ENCODE peak calls at places on chromosomes 11 and 22, in six cellular contexts. W is neuronal stem cell; G is heart right ventricle; M is effector memory CD8-positive, alpha-beta T cell; C is RWPE1; A is kidney. J is an unnamed sample.

GRCh38 chr11:61482513-61482912 is 26.0 kb upstream of the LRRC10B start:
- DNase-seq in W (no peak), G (no peak), M (no peak), C (no peak), A (no peak), J (no peak)

GRCh38 chr11:1113405-1114201 is 38.9 kb downstream of the MUC2 start:
- DNase-seq in W (no peak), G (no peak), M (no peak), C (no peak), A (peak), J (no peak)

GRCh38 chr11:29173660-29174062 is 843.2 kb downstream of the KCNA4 start:
- DNase-seq in W (no peak), G (no peak), M (no peak), C (peak), A (no peak), J (no peak)

GRCh38 chr11:132586801-132587200 is 945.5 kb downstream of the OPCML start:
- DNase-seq in W (no peak), G (no peak), M (no peak), C (no peak), A (no peak), J (no peak)

GRCh38 chr22:19759459-19759993 is 1.1 kb upstream of the TBX1 start:
- DNase-seq in W (no peak), G (no peak), M (no peak), C (no peak), A (no peak), J (no peak)

GRCh38 chr22:18031670-18032454 is 7.5 kb upstream of the MICAL3 start:
- DNase-seq in W (no peak), G (no peak), M (no peak), C (peak), A (peak), J (no peak)

GRCh38 chr11:95293116-95293515 is 62.1 kb upstream of the SESN3 start:
- DNase-seq in W (no peak), G (no peak), M (no peak), C (no peak), A (no peak), J (no peak)

GRCh38 chr11:14386895-14387480 is 28.0 kb upstream of the RRAS2 start:
- DNase-seq in W (peak), G (peak), M (no peak), C (no peak), A (no peak), J (no peak)

GRCh38 chr11:128453444-128454336 is 133.7 kb downstream of the ETS1 start:
- DNase-seq in W (no peak), G (peak), M (no peak), C (peak), A (peak), J (no peak)

GRCh38 chr11:127470485-127470884 is 469.9 kb upstream of the KIRREL3 start:
- DNase-seq in W (no peak), G (no peak), M (no peak), C (no peak), A (no peak), J (no peak)

GRCh38 chr22:41442240-41442792 is 4.3 kb downstream of the TOB2 start:
- DNase-seq in W (no peak), G (no peak), M (no peak), C (no peak), A (no peak), J (no peak)

GRCh38 chr11:120562806-120563425 is 51.4 kb downstream of the GRIK4 start:
- DNase-seq in W (no peak), G (peak), M (no peak), C (no peak), A (peak), J (no peak)

GRCh38 chr11:93741882-93742226 is 382 bp downstream of the C11orf54 start:
- DNase-seq in W (no peak), G (peak), M (no peak), C (peak), A (no peak), J (no peak)

GRCh38 chr11:114296190-114296978 is at the start of gene NNMT:
- DNase-seq in W (no peak), G (peak), M (no peak), C (peak), A (peak), J (no peak)

GRCh38 chr22:19056951-19057401 is 65.2 kb downstream of the DGCR2 start:
- DNase-seq in W (no peak), G (no peak), M (no peak), C (no peak), A (peak), J (no peak)

GRCh38 chr11:10770626-10771254 is 19.7 kb downstream of the CTR9 start:
- DNase-seq in W (peak), G (peak), M (no peak), C (peak), A (no peak), J (peak)

GRCh38 chr11:30585892-30586250 is 282 bp downstream of the MPPED2 start:
- DNase-seq in W (no peak), G (peak), M (no peak), C (no peak), A (peak), J (no peak)

GRCh38 chr11:73194593-73194992 is 23.5 kb upstream of the P2RY2 start:
- DNase-seq in W (no peak), G (no peak), M (no peak), C (peak), A (peak), J (peak)

GRCh38 chr22:19121631-19122142 is 525 bp downstream of the DGCR2 start:
- DNase-seq in W (peak), G (peak), M (peak), C (peak), A (peak), J (peak)

GRCh38 chr11:94516725-94517124 is 4.5 kb downstream of the C11orf97 start:
- DNase-seq in W (no peak), G (no peak), M (no peak), C (no peak), A (no peak), J (no peak)

GRCh38 chr11:88552377-88553029 is 215.0 kb upstream of the CTSC start:
- DNase-seq in W (peak), G (no peak), M (peak), C (peak), A (no peak), J (no peak)

GRCh38 chr11:130295657-130296056 is 19.1 kb downstream of the ZBTB44 start:
- DNase-seq in W (no peak), G (no peak), M (no peak), C (no peak), A (no peak), J (no peak)

GRCh38 chr22:38820021-38820420 is 23.8 kb downstream of the NPTXR start:
- DNase-seq in W (no peak), G (no peak), M (no peak), C (no peak), A (peak), J (no peak)

GRCh38 chr11:32838505-32839274 is 9.0 kb downstream of the PRRG4 start:
- DNase-seq in W (no peak), G (no peak), M (no peak), C (peak), A (no peak), J (no peak)

GRCh38 chr11:35005156-35005780 is 88.8 kb downstream of the PDHX start:
- DNase-seq in W (no peak), G (no peak), M (no peak), C (no peak), A (no peak), J (no peak)

GRCh38 chr22:42754658-42755057 is 34.0 kb upstream of the A4GALT start:
- DNase-seq in W (no peak), G (no peak), M (no peak), C (no peak), A (no peak), J (no peak)

J was measured in upper lobe of left lung.